ENCODE peak calls at places on chromosome 22, in nine cellular contexts. Q is HepG2; N is CD4-positive, alpha-beta T cell; K is cardiac muscle cell; G is psoas muscle; Z is GM10248; C is tibial artery; S is cardiac fibroblast; B is adrenal gland. M is an unnamed sample.

GRCh38 chr22:43828711-43829447 is 16.8 kb upstream of the EFCAB6 start:
- DNase-seq in Q (no peak), N (no peak), K (peak), G (peak), Z (no peak), C (peak), S (peak), B (no peak), M (no peak)

GRCh38 chr22:27245056-27245455 is 556.5 kb downstream of the MN1 start:
- DNase-seq in Q (no peak), N (no peak), K (no peak), G (no peak), Z (no peak), C (no peak), S (no peak), B (no peak), M (no peak)

GRCh38 chr22:50529416-50530279 is at the start of gene TYMP:
- DNase-seq in Q (peak), N (peak), K (no peak), G (peak), Z (peak), C (peak), S (peak), B (peak), M (no peak)

GRCh38 chr22:49964136-49964492 is 3.5 kb downstream of the PIM3 start:
- DNase-seq in Q (no peak), N (no peak), K (no peak), G (no peak), Z (no peak), C (peak), S (no peak), B (peak), M (no peak)

GRCh38 chr22:20001082-20001638 is 15.5 kb downstream of the ARVCF start:
- DNase-seq in Q (no peak), N (no peak), K (no peak), G (peak), Z (no peak), C (peak), S (peak), B (no peak), M (no peak)

GRCh38 chr22:31650391-31650790 is 11.6 kb downstream of the PISD start:
- DNase-seq in Q (no peak), N (no peak), K (peak), G (no peak), Z (no peak), C (no peak), S (peak), B (peak), M (no peak)

GRCh38 chr22:17953147-17953546 is 71.2 kb downstream of the MICAL3 start:
- DNase-seq in Q (no peak), N (no peak), K (no peak), G (no peak), Z (no peak), C (peak), S (no peak), B (no peak), M (no peak)

GRCh38 chr22:50570861-50571260 is 7.4 kb downstream of the CPT1B start:
- DNase-seq in Q (no peak), N (no peak), K (no peak), G (no peak), Z (no peak), C (no peak), S (no peak), B (no peak), M (no peak)

GRCh38 chr22:26847816-26848215 is 190.4 kb downstream of the MIAT start:
- DNase-seq in Q (no peak), N (no peak), K (no peak), G (no peak), Z (no peak), C (no peak), S (no peak), B (no peak), M (no peak)

GRCh38 chr22:17826151-17826550 is 51.9 kb upstream of the BID start:
- DNase-seq in Q (no peak), N (no peak), K (no peak), G (no peak), Z (no peak), C (no peak), S (no peak), B (no peak), M (no peak)

GRCh38 chr22:49905465-49905864 is 12.8 kb downstream of the ALG12 start:
- DNase-seq in Q (no peak), N (no peak), K (no peak), G (no peak), Z (no peak), C (no peak), S (no peak), B (no peak), M (no peak)

GRCh38 chr22:35126993-35127392 is 61.0 kb downstream of the ISX start:
- DNase-seq in Q (no peak), N (no peak), K (no peak), G (no peak), Z (peak), C (no peak), S (no peak), B (no peak), M (no peak)

GRCh38 chr22:45246060-45246985 is 5.6 kb upstream of the KIAA0930 start:
- DNase-seq in Q (peak), N (no peak), K (peak), G (peak), Z (no peak), C (no peak), S (peak), B (peak), M (no peak)

GRCh38 chr22:31954535-31955326 is 10.4 kb downstream of the YWHAH start:
- DNase-seq in Q (no peak), N (no peak), K (no peak), G (peak), Z (no peak), C (peak), S (no peak), B (no peak), M (no peak)

GRCh38 chr22:19066531-19067271 is 55.5 kb downstream of the DGCR2 start:
- DNase-seq in Q (no peak), N (no peak), K (peak), G (peak), Z (no peak), C (peak), S (peak), B (peak), M (no peak)

GRCh38 chr22:47332246-47332980 is 570.0 kb downstream of the TBC1D22A start:
- DNase-seq in Q (no peak), N (no peak), K (no peak), G (no peak), Z (no peak), C (no peak), S (no peak), B (no peak), M (no peak)

GRCh38 chr22:43042101-43042780 is 27.3 kb upstream of the PACSIN2 start:
- DNase-seq in Q (no peak), N (no peak), K (no peak), G (no peak), Z (no peak), C (no peak), S (no peak), B (no peak), M (no peak)

GRCh38 chr22:20422965-20423635 is 14.5 kb downstream of the SCARF2 start:
- DNase-seq in Q (no peak), N (no peak), K (no peak), G (peak), Z (no peak), C (peak), S (peak), B (peak), M (no peak)

GRCh38 chr22:20414450-20414849 is 20.5 kb downstream of the ZNF74 start:
- DNase-seq in Q (no peak), N (no peak), K (no peak), G (no peak), Z (no peak), C (no peak), S (no peak), B (no peak), M (no peak)

GRCh38 chr22:36398602-36399472 is 11.1 kb upstream of the MYH9 start:
- DNase-seq in Q (peak), N (no peak), K (peak), G (no peak), Z (no peak), C (no peak), S (peak), B (no peak), M (no peak)

GRCh38 chr22:42335839-42336378 is 65.5 kb upstream of the TCF20 start:
- DNase-seq in Q (no peak), N (no peak), K (no peak), G (no peak), Z (no peak), C (no peak), S (no peak), B (peak), M (no peak)

GRCh38 chr22:49968831-49969661 is 8.5 kb downstream of the PIM3 start:
- DNase-seq in Q (no peak), N (no peak), K (no peak), G (peak), Z (no peak), C (peak), S (no peak), B (no peak), M (peak)

GRCh38 chr22:45823331-45823730 is 151.7 kb downstream of the ATXN10 start:
- DNase-seq in Q (no peak), N (no peak), K (no peak), G (no peak), Z (no peak), C (no peak), S (no peak), B (no peak), M (no peak)

GRCh38 chr22:38724176-38724575 is 18.4 kb downstream of the GTPBP1 start:
- DNase-seq in Q (no peak), N (no peak), K (no peak), G (no peak), Z (no peak), C (peak), S (no peak), B (no peak), M (no peak)

GRCh38 chr22:38727530-38728451 is 22.0 kb downstream of the GTPBP1 start:
- DNase-seq in Q (no peak), N (no peak), K (no peak), G (no peak), Z (no peak), C (peak), S (no peak), B (no peak), M (no peak)

GRCh38 chr22:38727123-38727522 is 21.4 kb downstream of the GTPBP1 start:
- DNase-seq in Q (no peak), N (no peak), K (no peak), G (no peak), Z (no peak), C (peak), S (no peak), B (no peak), M (no peak)

GRCh38 chr22:38725900-38726655 is 20.3 kb downstream of the GTPBP1 start:
- DNase-seq in Q (no peak), N (no peak), K (no peak), G (no peak), Z (no peak), C (peak), S (no peak), B (no peak), M (no peak)

GRCh38 chr22:38724926-38725571 is 19.3 kb downstream of the GTPBP1 start:
- DNase-seq in Q (peak), N (no peak), K (peak), G (no peak), Z (no peak), C (peak), S (peak), B (peak), M (no peak)
- TF ChIP-seq CTCF in Q (peak), N (peak), K (peak), G (peak), Z (peak), C (peak), S (peak), B (peak), M (peak)

GRCh38 chr22:39535831-39536449 is 3.4 kb upstream of the RPS19BP1 start:
- DNase-seq in Q (no peak), N (no peak), K (no peak), G (no peak), Z (no peak), C (no peak), S (no peak), B (no peak), M (no peak)
- TF ChIP-seq CTCF in Q (no peak), N (no peak), K (no peak), G (no peak), Z (no peak), C (no peak), S (no peak), B (no peak), M (no peak)

GRCh38 chr22:23124611-23125511 is 16.9 kb downstream of the RSPH14 start:
- DNase-seq in Q (no peak), N (no peak), K (no peak), G (no peak), Z (no peak), C (no peak), S (no peak), B (peak), M (no peak)
- TF ChIP-seq CTCF in Q (no peak), N (no peak), K (no peak), G (no peak), Z (no peak), C (no peak), S (no peak), B (no peak), M (no peak)

DNA sequence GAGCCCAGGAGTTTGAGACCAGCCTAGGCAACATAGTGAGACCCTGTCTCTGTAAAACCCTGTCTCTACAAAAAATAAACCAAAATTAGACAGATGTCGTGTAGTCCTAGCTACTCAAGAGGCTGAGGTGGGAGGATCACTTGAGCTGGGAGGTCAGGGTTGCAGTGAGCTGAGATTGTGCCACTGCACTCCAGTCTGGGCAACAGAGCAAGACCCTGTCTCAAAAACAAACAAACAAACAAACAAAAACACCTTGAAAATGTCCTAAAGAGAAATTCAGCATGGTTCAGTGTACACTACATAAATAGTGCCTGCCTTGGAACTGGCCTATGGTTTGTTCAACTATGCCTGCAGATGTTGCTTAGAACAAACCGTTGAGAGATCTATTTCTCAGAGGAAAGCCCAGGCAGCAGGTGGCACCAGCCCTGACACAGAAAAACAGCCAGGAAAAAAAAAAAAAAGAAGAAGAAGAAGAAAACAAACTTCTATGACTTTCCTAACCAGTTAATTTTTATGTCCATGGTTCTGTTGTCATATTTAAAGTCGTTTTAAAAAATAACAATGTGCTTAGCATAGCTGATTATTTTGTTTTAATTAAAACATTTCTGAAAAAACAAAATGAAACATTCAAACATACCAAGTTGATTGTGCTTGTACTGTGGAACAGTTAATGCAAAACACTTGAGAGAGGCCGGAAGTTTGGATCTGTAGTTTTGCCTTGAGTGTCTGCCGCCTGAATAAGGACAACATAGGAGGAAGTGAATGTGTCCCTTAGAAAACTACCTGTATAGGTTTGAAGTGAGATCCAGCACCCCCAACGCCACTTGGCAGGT is 5.4 kb downstream of the KREMEN1 start:
- DNase-seq in Q (no peak), N (no peak), K (no peak), G (no peak), Z (no peak), C (no peak), S (no peak), B (no peak), M (no peak)
- TF ChIP-seq CTCF in Q (no peak), N (no peak), K (no peak), G (no peak), Z (no peak), C (no peak), S (no peak), B (peak), M (no peak)

M was measured in neural crest cell.